ENCODE peak calls at places on chromosomes 1 and 21, in five cellular contexts. S is stimulated activated CD8-positive, alpha-beta memory T cell treated with anti-CD3 and anti-CD28 coated beads, Interleukin-2, amount 100 ng/mL, for 1 hour; L is RKO; V is activated T-helper 1 cell treated with Interleukin-2 at 50 U/mL for 16 hours; E is epithelial cell of esophagus. K is an unnamed sample.

GRCh38 chr1:30697977-30698376 is 25.4 kb downstream of the MATN1 start:
- DNase-seq in S (no peak), L (no peak), V (no peak), E (peak), K (no peak)

GRCh38 chr21:37230632-37231246 is 36.4 kb downstream of the VPS26C start:
- DNase-seq in S (no peak), L (no peak), V (no peak), E (peak), K (no peak)

GRCh38 chr1:162660598-162660997 is 28.3 kb downstream of the DDR2 start:
- DNase-seq in S (no peak), L (no peak), V (no peak), E (no peak), K (no peak)

GRCh38 chr1:21896652-21897532 is 40.2 kb downstream of the HSPG2 start:
- DNase-seq in S (no peak), L (no peak), V (no peak), E (no peak), K (no peak)

GRCh38 chr1:5456090-5456789 is 536.0 kb downstream of the NPHP4 start:
- DNase-seq in S (no peak), L (no peak), V (no peak), E (no peak), K (no peak)

GRCh38 chr1:222105393-222105737 is 363.5 kb upstream of the DUSP10 start:
- DNase-seq in S (no peak), L (no peak), V (no peak), E (no peak), K (no peak)

GRCh38 chr1:47650205-47650604 is 212.4 kb downstream of the FOXD2 start:
- DNase-seq in S (no peak), L (peak), V (no peak), E (peak), K (no peak)

GRCh38 chr1:53862507-53862906 is 24.4 kb upstream of the NDC1 start:
- DNase-seq in S (no peak), L (no peak), V (no peak), E (no peak), K (no peak)

GRCh38 chr1:74748962-74749361 is 16.0 kb downstream of the TYW3 start:
- DNase-seq in S (no peak), L (no peak), V (no peak), E (no peak), K (no peak)

K was measured in NCI-H1048.